ENCODE peak calls at places on chromosomes 1 and 21, in eight cellular contexts. One of them, this sample, is unnamed.
A peak's percentile ranks its signal among the peaks of the same experiment; 100 is the strongest.

GRCh38 chr1:9914603-9914937 is 4.5 kb upstream of the CTNNBIP1 start:
- DNase-seq in progenitor cell of endocrine pancreas: no peak
- DNase-seq in SJSA1: no peak
- DNase-seq in amniotic stem cell: no peak
- DNase-seq in head of caudate nucleus: no peak
- DNase-seq in left colon: no peak
- DNase-seq in hepatic stellate cell: no peak
- DNase-seq in hippocampal formation: no peak
- DNase-seq in this sample: no peak

GRCh38 chr1:115330480-115331013 is 7.5 kb downstream of the NGF start:
- DNase-seq in progenitor cell of endocrine pancreas: no peak
- DNase-seq in SJSA1: peak; percentile 92
- DNase-seq in amniotic stem cell: peak; percentile 89
- DNase-seq in head of caudate nucleus: no peak
- DNase-seq in left colon: no peak
- DNase-seq in hepatic stellate cell: peak; percentile 37
- DNase-seq in hippocampal formation: no peak
- DNase-seq in this sample: no peak

GRCh38 chr21:46191686-46192575 is 7.7 kb upstream of the SPATC1L start:
- DNase-seq in progenitor cell of endocrine pancreas: no peak
- DNase-seq in SJSA1: no peak
- DNase-seq in amniotic stem cell: no peak
- DNase-seq in head of caudate nucleus: no peak
- DNase-seq in left colon: no peak
- DNase-seq in hepatic stellate cell: no peak
- DNase-seq in hippocampal formation: no peak
- DNase-seq in this sample: no peak

GRCh38 chr1:215276582-215276981 is 194.0 kb downstream of the KCNK2 start:
- DNase-seq in progenitor cell of endocrine pancreas: no peak
- DNase-seq in SJSA1: no peak
- DNase-seq in amniotic stem cell: no peak
- DNase-seq in head of caudate nucleus: no peak
- DNase-seq in left colon: no peak
- DNase-seq in hepatic stellate cell: no peak
- DNase-seq in hippocampal formation: no peak
- DNase-seq in this sample: no peak

GRCh38 chr1:179938752-179939151 is 15.9 kb upstream of the CEP350 start:
- DNase-seq in progenitor cell of endocrine pancreas: no peak
- DNase-seq in SJSA1: no peak
- DNase-seq in amniotic stem cell: no peak
- DNase-seq in head of caudate nucleus: no peak
- DNase-seq in left colon: no peak
- DNase-seq in hepatic stellate cell: no peak
- DNase-seq in hippocampal formation: no peak
- DNase-seq in this sample: no peak

GRCh38 chr1:82124987-82125638 is 324.4 kb downstream of the ADGRL2 start:
- DNase-seq in progenitor cell of endocrine pancreas: no peak
- DNase-seq in SJSA1: no peak
- DNase-seq in amniotic stem cell: no peak
- DNase-seq in head of caudate nucleus: no peak
- DNase-seq in left colon: no peak
- DNase-seq in hepatic stellate cell: no peak
- DNase-seq in hippocampal formation: no peak
- DNase-seq in this sample: no peak

GRCh38 chr1:58785424-58786058 is 1.7 kb upstream of the JUN start:
- DNase-seq in progenitor cell of endocrine pancreas: peak; percentile 29
- DNase-seq in SJSA1: no peak
- DNase-seq in amniotic stem cell: no peak
- DNase-seq in head of caudate nucleus: no peak
- DNase-seq in left colon: peak; percentile 64
- DNase-seq in hepatic stellate cell: no peak
- DNase-seq in hippocampal formation: no peak
- DNase-seq in this sample: peak; percentile 46

GRCh38 chr21:31872452-31873274 is at the start of gene HUNK:
- DNase-seq in progenitor cell of endocrine pancreas: peak; percentile 80
- DNase-seq in SJSA1: peak; percentile 70
- DNase-seq in amniotic stem cell: peak; percentile 46
- DNase-seq in head of caudate nucleus: peak; percentile 66
- DNase-seq in left colon: peak; percentile 58
- DNase-seq in hepatic stellate cell: no peak
- DNase-seq in hippocampal formation: peak; percentile 36
- DNase-seq in this sample: no peak

GRCh38 chr1:32816676-32817158 is 441 bp downstream of the YARS1 start:
- DNase-seq in progenitor cell of endocrine pancreas: no peak
- DNase-seq in SJSA1: no peak
- DNase-seq in amniotic stem cell: no peak
- DNase-seq in head of caudate nucleus: peak; percentile 19
- DNase-seq in left colon: no peak
- DNase-seq in hepatic stellate cell: peak; percentile 53
- DNase-seq in hippocampal formation: peak; percentile 31
- DNase-seq in this sample: peak; percentile 26

GRCh38 chr1:40980453-40981121 is 1.1 kb downstream of the CTPS1 start:
- DNase-seq in progenitor cell of endocrine pancreas: no peak
- DNase-seq in SJSA1: peak; percentile 49
- DNase-seq in amniotic stem cell: no peak
- DNase-seq in head of caudate nucleus: peak; percentile 32
- DNase-seq in left colon: peak; percentile 27
- DNase-seq in hepatic stellate cell: no peak
- DNase-seq in hippocampal formation: no peak
- DNase-seq in this sample: no peak

GRCh38 chr1:59678809-59679228 is 135.9 kb upstream of the HOOK1 start:
- DNase-seq in progenitor cell of endocrine pancreas: no peak
- DNase-seq in SJSA1: peak; percentile 93
- DNase-seq in amniotic stem cell: peak; percentile 77
- DNase-seq in head of caudate nucleus: no peak
- DNase-seq in left colon: no peak
- DNase-seq in hepatic stellate cell: peak; percentile 70
- DNase-seq in hippocampal formation: no peak
- DNase-seq in this sample: no peak

This sample was measured in pons.